ENCODE peak calls at places on chromosome 21, in eight cellular contexts. B, Y, H, K, E, Z, G and R are unnamed samples.
A peak's percentile ranks its signal among the peaks of the same experiment; 100 is the strongest.

GRCh38 chr21:37829447-37829846 is 86.8 kb downstream of the KCNJ6 start:
- DNase-seq in B (no peak), Y (peak; percentile 55), H (no peak), K (no peak), E (no peak), Z (no peak), G (no peak), R (no peak)

GRCh38 chr21:42426876-42427480 is 23.3 kb downstream of the UBASH3A start:
- DNase-seq in B (no peak), Y (no peak), H (no peak), K (no peak), E (no peak), Z (no peak), G (no peak), R (no peak)

GRCh38 chr21:29347274-29347681 is 48.6 kb downstream of the BACH1 start:
- DNase-seq in B (no peak), Y (peak; percentile 48), H (no peak), K (no peak), E (no peak), Z (no peak), G (no peak), R (no peak)

GRCh38 chr21:35862969-35863368 is 197.4 kb downstream of the SETD4 start:
- DNase-seq in B (no peak), Y (no peak), H (no peak), K (no peak), E (no peak), Z (no peak), G (no peak), R (no peak)

GRCh38 chr21:45330075-45330781 is 42.5 kb upstream of the POFUT2 start:
- DNase-seq in B (no peak), Y (peak; percentile 86), H (no peak), K (no peak), E (peak; percentile 47), Z (no peak), G (peak; percentile 23), R (peak; percentile 44)

GRCh38 chr21:45535341-45536081 is 6.7 kb downstream of the SLC19A1 start:
- DNase-seq in B (no peak), Y (no peak), H (peak; percentile 30), K (peak; percentile 27), E (peak; percentile 56), Z (no peak), G (peak; percentile 17), R (peak; percentile 31)

GRCh38 chr21:43295016-43295958 is 126.5 kb downstream of the CRYAA start:
- DNase-seq in B (no peak), Y (no peak), H (no peak), K (no peak), E (peak; percentile 33), Z (no peak), G (peak; percentile 2), R (no peak)

GRCh38 chr21:45844181-45844580 is 137.4 kb upstream of the COL6A1 start:
- DNase-seq in B (no peak), Y (no peak), H (peak; percentile 20), K (no peak), E (no peak), Z (no peak), G (no peak), R (no peak)

GRCh38 chr21:45624356-45624854 is 19.1 kb upstream of the PCBP3 start:
- DNase-seq in B (no peak), Y (no peak), H (peak; percentile 20), K (no peak), E (no peak), Z (no peak), G (no peak), R (no peak)

GRCh38 chr21:44771896-44772525 is 29.6 kb downstream of the UBE2G2 start:
- DNase-seq in B (no peak), Y (no peak), H (no peak), K (no peak), E (no peak), Z (no peak), G (no peak), R (no peak)

GRCh38 chr21:26961704-26962103 is 5.2 kb downstream of the ADAMTS5 start:
- DNase-seq in B (no peak), Y (no peak), H (no peak), K (no peak), E (no peak), Z (no peak), G (no peak), R (no peak)

GRCh38 chr21:42319851-42320602 is 4.8 kb upstream of the TFF3 start:
- DNase-seq in B (no peak), Y (no peak), H (no peak), K (no peak), E (no peak), Z (no peak), G (no peak), R (no peak)

GRCh38 chr21:31554511-31555022 is 104.9 kb upstream of the SOD1 start:
- DNase-seq in B (peak; percentile 51), Y (peak; percentile 59), H (peak; percentile 64), K (no peak), E (no peak), Z (no peak), G (no peak), R (no peak)

GRCh38 chr21:18147678-18148077 is 97.0 kb upstream of the CHODL start:
- DNase-seq in B (no peak), Y (no peak), H (no peak), K (no peak), E (no peak), Z (no peak), G (no peak), R (no peak)

GRCh38 chr21:45596704-45597318 is 46.7 kb upstream of the PCBP3 start:
- DNase-seq in B (peak; percentile 80), Y (peak; percentile 29), H (peak; percentile 89), K (no peak), E (peak; percentile 84), Z (peak; percentile 75), G (peak; percentile 69), R (peak; percentile 49)

GRCh38 chr21:42220138-42220701 is 1.3 kb downstream of the ABCG1 start:
- DNase-seq in B (peak; percentile 81), Y (peak; percentile 63), H (peak; percentile 77), K (peak; percentile 66), E (peak; percentile 66), Z (no peak), G (peak; percentile 48), R (peak; percentile 79)

GRCh38 chr21:38359090-38359489 is 102.3 kb downstream of the KCNJ15 start:
- DNase-seq in B (no peak), Y (no peak), H (no peak), K (no peak), E (no peak), Z (no peak), G (no peak), R (no peak)

GRCh38 chr21:45947716-45948255 is 33.8 kb upstream of the COL6A1 start:
- DNase-seq in B (no peak), Y (no peak), H (no peak), K (no peak), E (peak; percentile 37), Z (no peak), G (no peak), R (no peak)

GRCh38 chr21:38223893-38224540 is 32.8 kb upstream of the KCNJ15 start:
- DNase-seq in B (no peak), Y (peak; percentile 39), H (no peak), K (no peak), E (no peak), Z (no peak), G (no peak), R (no peak)

GRCh38 chr21:28066051-28066450 is 926.6 kb downstream of the LTN1 start:
- DNase-seq in B (no peak), Y (peak; percentile 25), H (no peak), K (no peak), E (no peak), Z (no peak), G (no peak), R (no peak)

GRCh38 chr21:46079357-46080170 is 18.3 kb upstream of the COL6A2 start:
- DNase-seq in B (no peak), Y (peak; percentile 69), H (peak; percentile 22), K (no peak), E (peak; percentile 46), Z (no peak), G (peak; percentile 63), R (no peak)

GRCh38 chr21:24671901-24672300 is 935.4 kb downstream of the MRPL39 start:
- DNase-seq in B (no peak), Y (peak; percentile 1), H (no peak), K (no peak), E (no peak), Z (no peak), G (no peak), R (no peak)

GRCh38 chr21:39105341-39105765 is 77.9 kb downstream of the PSMG1 start:
- DNase-seq in B (no peak), Y (peak; percentile 35), H (no peak), K (no peak), E (no peak), Z (no peak), G (no peak), R (no peak)

GRCh38 chr21:40049959-40050290 is 182.7 kb downstream of the PCP4 start:
- DNase-seq in B (no peak), Y (no peak), H (no peak), K (no peak), E (no peak), Z (no peak), G (no peak), R (no peak)

GRCh38 chr21:32520885-32521735 is 64.2 kb downstream of the TCP10L start:
- DNase-seq in B (no peak), Y (peak; percentile 97), H (no peak), K (no peak), E (peak; percentile 95), Z (no peak), G (peak; percentile 88), R (peak; percentile 52)